ENCODE peak calls at places on chromosomes 4 and X, in eight cellular contexts. E is psoas muscle, M is stomach, O is cardiac muscle cell, I is Karpas-422, X is breast epithelium, Z is neuronal stem cell, R is PC-9. F is an unnamed sample.

GRCh38 chr4:82372502-82372873 is 1.3 kb downstream of the HNRNPD start:
- DNase-seq in I (peak; percentile 68), M (peak; percentile 43), X (no peak), Z (no peak), E (no peak), R (no peak), O (peak; percentile 32), F (no peak)

GRCh38 chr4:47704693-47705325 is 133.1 kb downstream of the CORIN start:
- DNase-seq in Z (peak; percentile 42), O (peak; percentile 60), I (peak; percentile 80), R (no peak), E (no peak), X (no peak), M (peak; percentile 35), F (peak; percentile 37)

GRCh38 chr4:36651253-36651652 is 369.8 kb downstream of the DTHD1 start:
- DNase-seq in Z (no peak), I (no peak), R (no peak), M (no peak), O (no peak), X (no peak), E (no peak), F (no peak)

GRCh38 chr4:6470502-6471302 is 1.7 kb downstream of the PPP2R2C start:
- DNase-seq in M (peak; percentile 48), O (peak; percentile 64), E (peak; percentile 61), Z (no peak), R (peak; percentile 45), X (peak; percentile 54), I (no peak), F (peak; percentile 70)

GRCh38 chr4:10237131-10237530 is 120.5 kb upstream of the WDR1 start:
- DNase-seq in X (no peak), R (no peak), M (no peak), I (no peak), E (no peak), O (no peak), Z (no peak), F (no peak)

GRCh38 chr4:76782837-76783236 is 115.1 kb downstream of the SOWAHB start:
- DNase-seq in E (no peak), R (no peak), M (no peak), I (no peak), X (no peak), Z (no peak), O (peak; percentile 73), F (no peak)

GRCh38 chr4:67131224-67131623 is 414.1 kb downstream of the CENPC start:
- DNase-seq in M (no peak), Z (no peak), E (no peak), O (no peak), R (no peak), I (no peak), X (no peak), F (no peak)

GRCh38 chr4:169225058-169225751 is 45.6 kb downstream of the SH3RF1 start:
- DNase-seq in R (peak; percentile 86), M (no peak), I (no peak), X (no peak), Z (no peak), E (no peak), O (peak; percentile 96), F (no peak)

GRCh38 chr4:145523117-145523516 is 41.5 kb downstream of the SMAD1 start:
- DNase-seq in I (no peak), M (no peak), X (no peak), Z (no peak), O (peak; percentile 23), R (no peak), E (no peak), F (no peak)

GRCh38 chr4:140004580-140005314 is 149.2 kb downstream of the MAML3 start:
- DNase-seq in X (peak; percentile 55), M (peak; percentile 49), I (no peak), Z (peak; percentile 74), R (no peak), E (peak; percentile 59), O (peak; percentile 59), F (peak; percentile 39)

GRCh38 chrX:25337841-25338240 is 322.1 kb upstream of the ARX start:
- DNase-seq in E (no peak), X (no peak), M (no peak), Z (no peak), I (no peak), R (no peak), O (no peak), F (no peak)

GRCh38 chrX:94204524-94204923 is 530.5 kb downstream of the FAM133A start:
- DNase-seq in X (no peak), O (no peak), I (no peak), M (no peak), R (no peak), E (no peak), Z (no peak), F (no peak)

GRCh38 chr4:158644341-158644740 is 27.3 kb downstream of the C4orf46 start:
- DNase-seq in X (no peak), Z (no peak), R (no peak), E (no peak), M (no peak), I (no peak), O (no peak), F (no peak)

GRCh38 chrX:10072786-10073568 is 83.8 kb upstream of the CLCN4 start:
- DNase-seq in X (no peak), R (no peak), Z (no peak), I (no peak), O (no peak), M (no peak), E (no peak), F (no peak)

GRCh38 chrX:140572724-140573123 is 67.9 kb upstream of the SOX3 start:
- DNase-seq in X (no peak), M (peak; percentile 49), O (peak; percentile 27), Z (peak; percentile 14), R (no peak), I (peak; percentile 80), E (no peak), F (no peak)

GRCh38 chr4:168319486-168320019 is 1.0 kb upstream of the DDX60 start:
- DNase-seq in O (no peak), M (no peak), X (no peak), R (no peak), E (no peak), Z (no peak), I (no peak), F (no peak)

GRCh38 chr4:37440519-37440900 is 196.0 kb downstream of the NWD2 start:
- DNase-seq in M (no peak), O (no peak), E (no peak), R (peak; percentile 58), I (no peak), X (no peak), Z (no peak), F (no peak)

GRCh38 chr4:23680616-23681518 is 209.0 kb downstream of the PPARGC1A start:
- DNase-seq in R (no peak), Z (no peak), E (no peak), M (no peak), X (no peak), O (peak; percentile 25), I (no peak), F (no peak)

GRCh38 chr4:17168571-17168970 is 270.1 kb upstream of the LDB2 start:
- DNase-seq in O (peak; percentile 89), E (no peak), R (no peak), I (no peak), Z (no peak), M (no peak), X (no peak), F (no peak)

GRCh38 chr4:140996757-140997156 is 136.5 kb downstream of the RNF150 start:
- DNase-seq in O (peak; percentile 40), E (no peak), R (no peak), X (no peak), M (no peak), Z (no peak), I (no peak), F (no peak)

GRCh38 chrX:38561951-38562719 is 793 bp downstream of the TSPAN7 start:
- DNase-seq in R (no peak), M (no peak), X (no peak), O (no peak), Z (peak; percentile 14), E (peak; percentile 29), I (no peak), F (peak; percentile 16)
- H3K27ac ChIP-seq in R (no peak overlapping the region), M (peak overlapping the region; percentile 15), X (no peak overlapping the region), O (no peak overlapping the region), Z (no peak overlapping the region), E (peak overlapping the region; percentile 86), I (no peak overlapping the region), F (peak overlapping the region; percentile 57)

DNA sequence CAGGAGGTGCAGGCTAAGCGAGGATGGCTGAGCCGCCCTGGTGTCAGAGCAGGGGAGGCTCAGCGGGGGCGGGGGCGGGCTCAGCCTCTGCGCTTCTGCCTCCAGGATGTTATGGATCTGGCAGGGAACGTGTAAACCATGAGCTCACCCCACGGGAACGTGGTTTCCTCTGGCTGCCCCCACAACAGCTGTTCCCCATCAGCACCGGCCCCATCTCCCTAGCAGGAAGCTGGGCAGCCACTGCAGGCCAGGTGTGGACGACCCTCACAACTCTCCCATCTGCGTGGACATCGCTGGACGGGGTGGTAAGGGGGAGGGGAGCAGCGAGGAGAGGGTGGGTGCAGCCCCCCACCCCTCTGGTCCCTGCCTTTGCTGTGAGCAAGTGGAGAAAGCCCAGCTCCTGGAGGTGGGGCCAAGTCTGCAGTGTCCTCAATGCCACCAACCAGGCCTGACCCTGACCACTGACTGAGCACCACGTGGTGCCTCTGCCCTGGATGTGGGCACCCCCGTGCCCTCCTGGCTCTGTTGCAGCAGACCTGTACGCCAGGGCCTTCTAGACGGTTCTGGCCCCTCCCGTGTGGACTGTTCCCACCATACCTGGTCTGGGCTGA is 28.1 kb upstream of the SPON2 start:
- DNase-seq in Z (no peak), X (no peak), I (no peak), E (peak; percentile 70), R (no peak), M (peak; percentile 51), O (peak; percentile 91), F (peak; percentile 67)
- H3K27ac ChIP-seq in Z (no peak overlapping the region), X (peak overlapping the region; percentile 35), I (peak overlapping the region; percentile 79), E (no peak overlapping the region), R (no peak overlapping the region), M (peak overlapping the region; percentile 84), O (no peak overlapping the region), F (peak overlapping the region; percentile 76)

GRCh38 chr4:91127891-91128290 is 1000.7 kb downstream of the CCSER1 start:
- DNase-seq in X (no peak), I (no peak), E (no peak), M (no peak), Z (no peak), R (no peak), O (peak; percentile 2), F (peak; percentile 16)
- H3K27ac ChIP-seq in X (no peak overlapping the region), I (no peak overlapping the region), E (no peak overlapping the region), M (no peak overlapping the region), Z (no peak overlapping the region), R (no peak overlapping the region), O (peak overlapping the region; percentile 74), F (peak overlapping the region; percentile 50)

DNA sequence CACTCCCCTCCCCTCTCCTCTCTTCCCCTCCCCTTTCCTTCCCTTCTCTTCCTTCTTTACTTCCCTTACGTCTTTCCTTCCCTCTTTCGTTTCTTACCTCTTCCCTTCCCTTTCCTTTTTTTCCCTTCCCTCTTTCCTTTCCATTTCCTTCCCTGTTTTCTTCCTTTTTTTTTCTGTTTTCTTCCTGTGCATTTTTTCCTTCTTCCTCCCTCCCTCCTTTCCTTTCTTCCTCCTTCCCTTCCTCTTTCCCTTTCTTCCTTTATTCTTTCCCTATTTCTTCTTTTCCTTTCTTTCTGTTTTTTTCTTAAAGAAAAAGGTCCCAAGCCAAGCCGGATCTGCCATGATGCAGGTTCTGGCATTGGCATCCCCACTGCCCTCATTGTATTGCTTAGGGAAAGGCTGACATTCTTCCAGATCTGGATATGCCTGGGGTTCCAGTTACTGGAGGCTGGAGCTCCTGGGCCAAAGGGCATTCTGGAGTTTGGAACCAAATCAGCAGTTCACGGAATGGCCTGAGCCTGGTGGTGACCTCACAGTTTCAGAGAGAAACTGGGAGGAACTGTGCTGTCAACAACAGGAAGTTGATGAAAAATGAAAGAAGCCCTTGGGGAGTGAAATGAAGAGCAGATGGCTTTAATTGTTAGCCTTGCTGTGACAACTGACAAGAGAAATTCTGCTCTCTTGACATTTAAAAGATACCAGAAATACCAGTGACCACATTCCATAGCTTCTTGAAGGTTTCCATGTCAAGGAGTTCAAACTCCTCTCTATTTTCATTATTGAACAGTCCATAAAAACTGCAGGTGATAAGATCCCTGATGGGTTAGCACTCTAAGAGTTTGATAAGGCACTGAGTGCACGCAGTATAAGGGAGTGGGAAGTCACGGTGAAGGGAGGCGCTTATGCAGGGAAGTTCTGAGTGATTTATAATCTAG is 622.1 kb downstream of the SPRY1 start:
- DNase-seq in R (peak; percentile 39), X (no peak), M (no peak), Z (no peak), I (peak; percentile 40), E (peak; percentile 39), O (peak; percentile 94), F (peak; percentile 48)
- H3K27ac ChIP-seq in R (no peak overlapping the region), X (peak overlapping the region; percentile 43), M (peak overlapping the region; percentile 59), Z (no peak overlapping the region), I (no peak overlapping the region), E (peak overlapping the region; percentile 24), O (peak overlapping the region; percentile 86), F (peak overlapping the region; percentile 79)